ENCODE peak calls at places on chromosomes 4 and X, in four cellular contexts. One of them, this sample, is unnamed.
A peak's percentile ranks its signal among the peaks of the same experiment; 100 is the strongest.

GRCh38 chr4:109015413-109015810 is 252.6 kb upstream of the ETNPPL start:
- DNase-seq in AG10803: no peak
- DNase-seq in NCI-H1436: no peak
- DNase-seq in stimulated activated CD4-positive, alpha-beta T cell treated with anti-CD3 and anti-CD28 coated beads, Interleukin-12 subunit alpha, Interleukin-12 subunit beta, amount 100 ng/mL, for 4 hours: no peak
- DNase-seq in this sample: no peak

GRCh38 chrX:68358679-68359078 is 74.6 kb downstream of the OPHN1 start:
- DNase-seq in NCI-H1436: no peak
- DNase-seq in AG10803: no peak
- DNase-seq in stimulated activated CD4-positive, alpha-beta T cell treated with anti-CD3 and anti-CD28 coated beads, Interleukin-12 subunit alpha, Interleukin-12 subunit beta, amount 100 ng/mL, for 4 hours: no peak
- DNase-seq in this sample: no peak

GRCh38 chr4:11801466-11802446 is 373.1 kb upstream of the HS3ST1 start:
- DNase-seq in AG10803: no peak
- DNase-seq in stimulated activated CD4-positive, alpha-beta T cell treated with anti-CD3 and anti-CD28 coated beads, Interleukin-12 subunit alpha, Interleukin-12 subunit beta, amount 100 ng/mL, for 4 hours: no peak
- DNase-seq in NCI-H1436: no peak
- DNase-seq in this sample: no peak

GRCh38 chr4:142474398-142475087 is 371.6 kb downstream of the INPP4B start:
- DNase-seq in NCI-H1436: no peak
- DNase-seq in AG10803: no peak
- DNase-seq in stimulated activated CD4-positive, alpha-beta T cell treated with anti-CD3 and anti-CD28 coated beads, Interleukin-12 subunit alpha, Interleukin-12 subunit beta, amount 100 ng/mL, for 4 hours: no peak
- DNase-seq in this sample: no peak

GRCh38 chr4:138647433-138647832 is 368.1 kb upstream of the NOCT start:
- DNase-seq in AG10803: no peak
- DNase-seq in NCI-H1436: no peak
- DNase-seq in stimulated activated CD4-positive, alpha-beta T cell treated with anti-CD3 and anti-CD28 coated beads, Interleukin-12 subunit alpha, Interleukin-12 subunit beta, amount 100 ng/mL, for 4 hours: no peak
- DNase-seq in this sample: no peak

GRCh38 chrX:37783284-37783683 is 3.4 kb downstream of the CYBB start:
- DNase-seq in AG10803: no peak
- DNase-seq in NCI-H1436: no peak
- DNase-seq in stimulated activated CD4-positive, alpha-beta T cell treated with anti-CD3 and anti-CD28 coated beads, Interleukin-12 subunit alpha, Interleukin-12 subunit beta, amount 100 ng/mL, for 4 hours: no peak
- DNase-seq in this sample: no peak

GRCh38 chr4:149896428-149896827 is 80.8 kb upstream of the IQCM start:
- DNase-seq in NCI-H1436: no peak
- DNase-seq in AG10803: peak; percentile 62
- DNase-seq in stimulated activated CD4-positive, alpha-beta T cell treated with anti-CD3 and anti-CD28 coated beads, Interleukin-12 subunit alpha, Interleukin-12 subunit beta, amount 100 ng/mL, for 4 hours: no peak
- DNase-seq in this sample: peak; percentile 42

GRCh38 chr4:25321703-25322102 is 9.1 kb downstream of the ZCCHC4 start:
- DNase-seq in NCI-H1436: no peak
- DNase-seq in stimulated activated CD4-positive, alpha-beta T cell treated with anti-CD3 and anti-CD28 coated beads, Interleukin-12 subunit alpha, Interleukin-12 subunit beta, amount 100 ng/mL, for 4 hours: no peak
- DNase-seq in AG10803: no peak
- DNase-seq in this sample: no peak

GRCh38 chrX:125507119-125507518 is 187.4 kb downstream of the TEX13C start:
- DNase-seq in NCI-H1436: no peak
- DNase-seq in stimulated activated CD4-positive, alpha-beta T cell treated with anti-CD3 and anti-CD28 coated beads, Interleukin-12 subunit alpha, Interleukin-12 subunit beta, amount 100 ng/mL, for 4 hours: no peak
- DNase-seq in AG10803: no peak
- DNase-seq in this sample: peak; percentile 1

GRCh38 chr4:185590982-185591381 is 55.7 kb upstream of the PDLIM3 start:
- DNase-seq in AG10803: no peak
- DNase-seq in stimulated activated CD4-positive, alpha-beta T cell treated with anti-CD3 and anti-CD28 coated beads, Interleukin-12 subunit alpha, Interleukin-12 subunit beta, amount 100 ng/mL, for 4 hours: no peak
- DNase-seq in NCI-H1436: no peak
- DNase-seq in this sample: no peak

GRCh38 chrX:45172890-45173289 is 27.8 kb downstream of the DIPK2B start:
- DNase-seq in AG10803: peak; percentile 30
- DNase-seq in stimulated activated CD4-positive, alpha-beta T cell treated with anti-CD3 and anti-CD28 coated beads, Interleukin-12 subunit alpha, Interleukin-12 subunit beta, amount 100 ng/mL, for 4 hours: no peak
- DNase-seq in NCI-H1436: no peak
- DNase-seq in this sample: peak; percentile 52

GRCh38 chr4:101184668-101185067 is 162.7 kb downstream of the PPP3CA start:
- DNase-seq in stimulated activated CD4-positive, alpha-beta T cell treated with anti-CD3 and anti-CD28 coated beads, Interleukin-12 subunit alpha, Interleukin-12 subunit beta, amount 100 ng/mL, for 4 hours: no peak
- DNase-seq in AG10803: no peak
- DNase-seq in NCI-H1436: no peak
- DNase-seq in this sample: no peak

GRCh38 chr4:95524722-95525121 is 24.1 kb downstream of the UNC5C start:
- DNase-seq in stimulated activated CD4-positive, alpha-beta T cell treated with anti-CD3 and anti-CD28 coated beads, Interleukin-12 subunit alpha, Interleukin-12 subunit beta, amount 100 ng/mL, for 4 hours: no peak
- DNase-seq in AG10803: no peak
- DNase-seq in NCI-H1436: no peak
- DNase-seq in this sample: no peak

GRCh38 chr4:92599044-92599443 is 295.3 kb downstream of the GRID2 start:
- DNase-seq in stimulated activated CD4-positive, alpha-beta T cell treated with anti-CD3 and anti-CD28 coated beads, Interleukin-12 subunit alpha, Interleukin-12 subunit beta, amount 100 ng/mL, for 4 hours: no peak
- DNase-seq in AG10803: no peak
- DNase-seq in NCI-H1436: no peak
- DNase-seq in this sample: no peak